ENCODE peak calls at places on chromosomes 11 and 22, in seven cellular contexts. W is hepatocyte; J is AG04450; X is effector memory CD4-positive, alpha-beta T cell; T is IMR-90; G is tibial nerve; M is A549. R is an unnamed sample.

GRCh38 chr22:29744902-29745301 is 21.9 kb downstream of the ZMAT5 start:
- DNase-seq in W (peak; percentile 40), J (peak; percentile 15), X (no peak), T (peak; percentile 70), G (no peak), M (no peak), R (peak; percentile 91)

GRCh38 chr11:57787920-57788716 is 26.5 kb downstream of the CTNND1 start:
- DNase-seq in W (no peak), J (no peak), X (no peak), T (no peak), G (no peak), M (no peak), R (peak; percentile 90)

GRCh38 chr11:81966340-81966739 is 767.3 kb downstream of the FAM181B start:
- DNase-seq in W (no peak), J (no peak), X (no peak), T (no peak), G (no peak), M (no peak), R (no peak)

GRCh38 chr11:13962562-13963168 is at the start of gene SPON1:
- DNase-seq in W (peak; percentile 84), J (no peak), X (no peak), T (peak; percentile 15), G (no peak), M (no peak), R (no peak)

GRCh38 chr11:20131744-20132666 is 28.3 kb downstream of the DBX1 start:
- DNase-seq in W (peak; percentile 76), J (peak; percentile 23), X (peak; percentile 4), T (peak; percentile 55), G (no peak), M (peak; percentile 74), R (no peak)

GRCh38 chr22:22119003-22119402 is 125.6 kb upstream of the VPREB1 start:
- DNase-seq in W (no peak), J (no peak), X (no peak), T (no peak), G (no peak), M (no peak), R (no peak)

GRCh38 chr11:11618973-11619435 is 2.8 kb downstream of the GALNT18 start:
- DNase-seq in W (peak; percentile 13), J (no peak), X (no peak), T (no peak), G (no peak), M (peak; percentile 58), R (no peak)

GRCh38 chr11:68355471-68355870 is 43.1 kb downstream of the LRP5 start:
- DNase-seq in W (no peak), J (no peak), X (no peak), T (no peak), G (no peak), M (no peak), R (no peak)

GRCh38 chr11:125594958-125595357 is 2.3 kb downstream of the STT3A start:
- DNase-seq in W (no peak), J (no peak), X (no peak), T (no peak), G (no peak), M (no peak), R (no peak)

DNA sequence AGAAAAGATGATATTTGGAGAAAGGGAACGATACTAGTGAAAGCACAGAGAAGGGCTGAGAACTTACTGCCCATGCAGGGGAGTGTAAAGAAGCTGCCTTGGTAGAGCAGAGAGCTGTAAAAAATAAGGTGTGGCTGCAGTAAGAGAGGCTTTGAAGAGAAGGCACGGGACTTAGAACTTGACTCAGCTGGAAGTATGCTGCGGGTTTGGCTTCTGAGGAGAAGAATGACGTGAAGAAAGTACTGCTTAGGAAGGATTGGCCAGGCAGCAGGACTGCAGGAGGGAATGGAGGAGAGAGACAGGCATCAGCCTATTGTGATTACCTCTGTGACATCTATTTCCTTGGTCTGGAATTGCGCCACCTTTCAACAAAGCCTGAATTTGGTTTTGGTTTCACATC is 22.4 kb downstream of the PRRG4 start:
- DNase-seq in W (peak; percentile 67), J (no peak), X (no peak), T (peak; percentile 16), G (no peak), M (no peak), R (peak; percentile 77)
- H3K27ac ChIP-seq in W (peak overlapping the region; percentile 70), J (no peak overlapping the region), X (no peak overlapping the region), T (no peak overlapping the region), G (no peak overlapping the region), M (no peak overlapping the region), R (peak overlapping the region; percentile 24)

GRCh38 chr22:43009444-43009843 is 5.5 kb downstream of the PACSIN2 start:
- DNase-seq in W (no peak), J (no peak), X (no peak), T (no peak), G (no peak), M (no peak), R (no peak)
- H3K27ac ChIP-seq in W (peak overlapping the region; percentile 89), J (no peak overlapping the region), X (no peak overlapping the region), T (no peak overlapping the region), G (no peak overlapping the region), M (no peak overlapping the region), R (no peak overlapping the region)

GRCh38 chr22:45268958-45269844 is 15.5 kb upstream of the UPK3A start:
- DNase-seq in W (peak; percentile 95), J (peak; percentile 23), X (peak; percentile 78), T (peak; percentile 53), G (peak; percentile 67), M (peak; percentile 38), R (no peak)
- H3K27ac ChIP-seq in W (peak overlapping the region; percentile 87), J (no peak overlapping the region), X (no peak overlapping the region), T (peak overlapping the region; percentile 54), G (peak overlapping the region; percentile 64), M (peak overlapping the region; percentile 82), R (no peak overlapping the region)

GRCh38 chr11:44766972-44767278 is 40.2 kb downstream of the TSPAN18 start:
- DNase-seq in W (peak; percentile 35), J (no peak), X (no peak), T (peak; percentile 34), G (no peak), M (no peak), R (no peak)
- H3K27ac ChIP-seq in W (peak overlapping the region; percentile 95), J (peak overlapping the region; percentile 72), X (no peak overlapping the region), T (peak overlapping the region; percentile 59), G (no peak overlapping the region), M (no peak overlapping the region), R (no peak overlapping the region)

GRCh38 chr11:65445101-65445603 is 22.6 kb downstream of the NEAT1 start:
- DNase-seq in W (no peak), J (no peak), X (no peak), T (peak; percentile 48), G (no peak), M (no peak), R (no peak)

GRCh38 chr11:65448074-65448417 is 25.4 kb downstream of the NEAT1 start:
- DNase-seq in W (no peak), J (no peak), X (no peak), T (peak; percentile 44), G (no peak), M (no peak), R (no peak)

GRCh38 chr11:65448418-65449196 is 26.0 kb downstream of the NEAT1 start:
- DNase-seq in W (peak; percentile 64), J (no peak), X (no peak), T (peak; percentile 64), G (peak; percentile 10), M (no peak), R (no peak)

GRCh38 chr11:65445604-65446445 is 23.2 kb downstream of the NEAT1 start:
- DNase-seq in W (no peak), J (no peak), X (no peak), T (peak; percentile 37), G (peak; percentile 17), M (no peak), R (no peak)

GRCh38 chr11:65446446-65447277 is 24.1 kb downstream of the NEAT1 start:
- DNase-seq in W (no peak), J (no peak), X (no peak), T (peak; percentile 53), G (peak; percentile 55), M (no peak), R (no peak)
- H3K27ac ChIP-seq in W (peak overlapping the region; percentile 72), J (peak overlapping the region; percentile 57), X (no peak overlapping the region), T (peak overlapping the region; percentile 3), G (no peak overlapping the region), M (no peak overlapping the region), R (peak overlapping the region; percentile 67)

GRCh38 chr22:38221908-38222796 is 20.4 kb downstream of the MAFF start:
- DNase-seq in W (no peak), J (no peak), X (no peak), T (no peak), G (no peak), M (no peak), R (no peak)

GRCh38 chr22:38220163-38220562 is 18.4 kb downstream of the MAFF start:
- DNase-seq in W (no peak), J (no peak), X (no peak), T (no peak), G (no peak), M (no peak), R (no peak)

GRCh38 chr22:38222797-38223119 is 21.0 kb downstream of the MAFF start:
- DNase-seq in W (no peak), J (no peak), X (no peak), T (no peak), G (no peak), M (no peak), R (no peak)

GRCh38 chr22:38220653-38221386 is 19.0 kb downstream of the MAFF start:
- DNase-seq in W (no peak), J (no peak), X (no peak), T (no peak), G (no peak), M (no peak), R (no peak)

DNA sequence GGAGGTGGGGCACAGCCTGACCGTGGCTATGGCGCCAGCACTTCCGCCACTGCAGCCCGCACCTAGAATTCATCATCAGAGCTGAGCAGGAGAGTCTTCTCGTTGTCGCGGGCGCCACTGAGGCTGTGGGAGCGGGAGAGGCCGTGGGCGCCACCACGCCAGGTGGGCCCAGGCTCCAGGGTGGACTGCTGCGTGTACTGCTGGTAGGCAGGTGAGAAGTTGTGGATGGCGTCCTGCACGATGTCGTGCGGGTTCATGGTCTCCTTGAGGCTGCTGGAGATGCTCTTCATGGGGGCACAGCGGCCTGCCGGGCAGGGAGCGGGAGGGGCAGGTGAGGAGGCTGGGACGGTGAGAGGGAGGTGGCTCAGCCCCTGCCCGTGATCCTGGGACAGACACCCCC is 19.6 kb downstream of the MAFF start:
- DNase-seq in W (no peak), J (no peak), X (no peak), T (no peak), G (no peak), M (no peak), R (no peak)
- H3K27ac ChIP-seq in W (no peak overlapping the region), J (no peak overlapping the region), X (no peak overlapping the region), T (no peak overlapping the region), G (no peak overlapping the region), M (no peak overlapping the region), R (peak overlapping the region; percentile 72)

GRCh38 chr11:35029979-35030378 is 109.0 kb upstream of the CD44 start:
- DNase-seq in W (no peak), J (no peak), X (peak; percentile 31), T (peak; percentile 84), G (no peak), M (no peak), R (no peak)
- H3K27ac ChIP-seq in W (no peak overlapping the region), J (no peak overlapping the region), X (peak overlapping the region; percentile 46), T (no peak overlapping the region), G (no peak overlapping the region), M (peak overlapping the region; percentile 73), R (peak overlapping the region; percentile 84)

R was measured in epithelial cell of prostate.